ENCODE peak calls at places on chromosomes 16 and 17, in ten cellular contexts. Q is A549, S is GM23338, D is substantia nigra, O is Right ventricle myocardium superior, B is globus pallidus, Y is RPMI8226, H is foreskin melanocyte, T is smooth muscle cell of the brain vasculature, W is hypothalamus. V is an unnamed sample.

GRCh38 chr16:51156836-51157235 is 5.8 kb upstream of the SALL1 start:
- DNase-seq in H (no peak), Y (no peak), Q (no peak), B (no peak), S (no peak), W (no peak), T (no peak), D (no peak), O (no peak), V (no peak)

GRCh38 chr17:29607557-29608195 is 14.7 kb downstream of the ANKRD13B start:
- DNase-seq in Q (no peak), S (no peak), T (no peak), W (no peak), D (no peak), H (no peak), B (no peak), Y (no peak), O (no peak), V (no peak)

GRCh38 chr17:81814748-81815645 is 11.0 kb downstream of the GCGR start:
- DNase-seq in B (no peak), Q (no peak), Y (no peak), O (no peak), D (no peak), W (no peak), H (no peak), S (no peak), T (no peak), V (no peak)

GRCh38 chr17:49880291-49881053 is 32.6 kb upstream of the TAC4 start:
- DNase-seq in W (peak), T (peak), H (peak), Y (peak), S (peak), B (peak), D (no peak), O (peak), Q (peak), V (peak)

GRCh38 chr16:81618661-81619060 is 160.4 kb upstream of the PLCG2 start:
- DNase-seq in B (peak), Q (no peak), S (no peak), W (peak), H (no peak), Y (no peak), D (peak), T (no peak), O (no peak), V (peak)

GRCh38 chr17:44071772-44072171 is 1.2 kb downstream of the G6PC3 start:
- DNase-seq in S (no peak), O (no peak), Q (no peak), H (no peak), D (no peak), B (no peak), W (no peak), Y (no peak), T (no peak), V (no peak)

GRCh38 chr17:41835800-41836549 is at the start of gene NT5C3B:
- DNase-seq in T (no peak), W (peak), S (peak), B (peak), Q (peak), O (peak), Y (peak), D (peak), H (no peak), V (peak)

GRCh38 chr17:74282587-74283370 is 8.7 kb downstream of the DNAI2 start:
- DNase-seq in S (no peak), O (no peak), Q (peak), T (no peak), W (no peak), H (no peak), Y (no peak), D (no peak), B (no peak), V (no peak)

GRCh38 chr16:48946687-48947370 is 334.8 kb downstream of the CBLN1 start:
- DNase-seq in B (no peak), W (no peak), Y (no peak), T (no peak), H (no peak), O (no peak), S (no peak), D (no peak), Q (no peak), V (no peak)

GRCh38 chr16:70703041-70703834 is 17.4 kb upstream of the MTSS2 start:
- DNase-seq in B (no peak), D (no peak), W (no peak), Q (no peak), O (peak), S (peak), T (peak), Y (no peak), H (no peak), V (peak)

GRCh38 chr16:23505942-23506605 is 4.2 kb downstream of the GGA2 start:
- DNase-seq in D (no peak), H (peak), W (no peak), Q (no peak), T (no peak), S (no peak), Y (no peak), B (no peak), O (no peak), V (no peak)

GRCh38 chr16:67115649-67116048 is 5.9 kb downstream of the PHAF1 start:
- DNase-seq in W (no peak), Q (peak), H (peak), Y (no peak), T (no peak), B (no peak), D (no peak), O (no peak), S (no peak), V (no peak)

GRCh38 chr17:80117491-80118401 is 16.4 kb downstream of the GAA start:
- DNase-seq in B (no peak), W (no peak), Q (no peak), T (no peak), S (no peak), H (no peak), O (peak), D (no peak), Y (no peak), V (no peak)

GRCh38 chr17:79831367-79832210 is 7.7 kb downstream of the CBX4 start:
- DNase-seq in W (peak), Q (peak), T (no peak), D (peak), B (peak), H (peak), Y (no peak), O (peak), S (peak), V (peak)

GRCh38 chr17:15479697-15480096 is 12.3 kb upstream of the CDRT4 start:
- DNase-seq in T (no peak), B (no peak), Q (no peak), O (no peak), D (no peak), S (no peak), H (no peak), Y (no peak), W (no peak), V (no peak)

GRCh38 chr16:81251871-81252270 is 13.4 kb downstream of the BCO1 start:
- DNase-seq in W (no peak), H (no peak), Q (no peak), T (no peak), O (no peak), D (no peak), B (no peak), S (no peak), Y (no peak), V (no peak)

GRCh38 chr16:84298376-84298899 is 3.8 kb downstream of the WFDC1 start:
- DNase-seq in Q (no peak), D (no peak), S (no peak), O (no peak), W (no peak), H (no peak), T (no peak), B (no peak), Y (no peak), V (no peak)

GRCh38 chr17:13953871-13954270 is 115.4 kb upstream of the COX10 start:
- DNase-seq in T (no peak), H (no peak), Q (no peak), O (no peak), B (no peak), S (no peak), D (no peak), Y (no peak), W (no peak), V (no peak)

GRCh38 chr17:6843241-6843890 is 11.8 kb upstream of the TEKT1 start:
- DNase-seq in T (peak), W (no peak), Y (peak), B (peak), D (no peak), S (peak), H (peak), Q (peak), O (no peak), V (peak)

GRCh38 chr17:2406903-2407790 is 6.3 kb upstream of the MNT start:
- DNase-seq in D (no peak), W (no peak), Y (no peak), B (no peak), H (no peak), Q (peak), T (peak), S (no peak), O (no peak), V (peak)

GRCh38 chr17:78107976-78108725 is 20.4 kb downstream of the TMC6 start:
- DNase-seq in Q (no peak), W (no peak), H (no peak), Y (no peak), S (no peak), T (no peak), B (no peak), O (no peak), D (no peak), V (no peak)

GRCh38 chr16:2148714-2149629 is 547 bp downstream of the RAB26 start:
- DNase-seq in D (no peak), Q (peak), S (peak), H (no peak), Y (peak), O (no peak), T (no peak), W (no peak), B (no peak), V (no peak)

GRCh38 chr17:77891602-77892001 is 66.9 kb upstream of the TNRC6C start:
- DNase-seq in T (no peak), D (no peak), O (no peak), W (no peak), H (no peak), Y (no peak), S (no peak), B (no peak), Q (no peak), V (no peak)

GRCh38 chr16:1823821-1824220 is 2.8 kb downstream of the HAGH start:
- DNase-seq in B (no peak), O (no peak), S (peak), Q (peak), D (no peak), W (peak), Y (peak), H (no peak), T (no peak), V (peak)

GRCh38 chr16:1923299-1924034 is 5.3 kb upstream of the HS3ST6 start:
- DNase-seq in O (no peak), T (no peak), W (no peak), S (peak), H (no peak), B (no peak), Y (no peak), D (no peak), Q (peak), V (no peak)

GRCh38 chr17:17959520-17960361 is 12.5 kb downstream of the TOM1L2 start:
- DNase-seq in H (peak), Q (peak), W (no peak), D (no peak), S (no peak), B (peak), O (no peak), Y (no peak), T (no peak), V (no peak)

GRCh38 chr17:62626719-62627218 is 701 bp upstream of the MRC2 start:
- DNase-seq in H (no peak), Q (peak), T (no peak), D (no peak), Y (no peak), W (no peak), S (peak), B (no peak), O (peak), V (no peak)

GRCh38 chr16:7085776-7086175 is 246.9 kb upstream of the RBFOX1 start:
- DNase-seq in W (no peak), Y (no peak), Q (no peak), T (no peak), S (no peak), H (no peak), D (no peak), B (no peak), O (no peak), V (no peak)

GRCh38 chr16:26599786-26600107 is 467.0 kb upstream of the C16orf82 start:
- DNase-seq in O (no peak), T (no peak), B (no peak), W (no peak), Y (no peak), S (no peak), H (no peak), Q (no peak), D (no peak), V (no peak)